ENCODE peak calls at places on chromosomes 13 and 19, in four cellular contexts. X is WTC11, J is H1, Q is K562. S is an unnamed sample.

GRCh38 chr19:58395979-58396627 is 647 bp downstream of the RNF225 start:
- DNase-seq in X (peak), J (peak), Q (peak), S (no peak)

GRCh38 chr19:887072-887471 is 5.9 kb downstream of the MED16 start:
- DNase-seq in X (no peak), J (no peak), Q (no peak), S (peak)

GRCh38 chr13:28329395-28330158 is 165.4 kb downstream of the FLT1 start:
- DNase-seq in X (no peak), J (no peak), Q (no peak), S (no peak)

GRCh38 chr13:113110852-113111315 is 5.3 kb downstream of the F7 start:
- DNase-seq in X (peak), J (no peak), Q (no peak), S (peak)

GRCh38 chr13:102726430-102726829 is 31.6 kb upstream of the METTL21C start:
- DNase-seq in X (no peak), J (no peak), Q (no peak), S (no peak)

GRCh38 chr19:29873801-29874575 is 62.2 kb downstream of the CCNE1 start:
- DNase-seq in X (no peak), J (no peak), Q (no peak), S (peak)

GRCh38 chr19:676343-677105 is at the start of gene FSTL3:
- DNase-seq in X (no peak), J (no peak), Q (peak), S (no peak)

GRCh38 chr19:49614096-49614857 is 23.3 kb downstream of the PRR12 start:
- DNase-seq in X (no peak), J (no peak), Q (no peak), S (no peak)

GRCh38 chr19:47714339-47714738 is 1.1 kb downstream of the EHD2 start:
- DNase-seq in X (no peak), J (no peak), Q (no peak), S (no peak)

GRCh38 chr13:79710376-79710775 is 229.4 kb downstream of the NDFIP2 start:
- DNase-seq in X (no peak), J (no peak), Q (no peak), S (peak)
- TF ChIP-seq TEAD4 in X (no peak), J (no peak), Q (no peak), S (no peak)

GRCh38 chr13:49559006-49559405 is 26.4 kb downstream of the RCBTB1 start:
- DNase-seq in X (no peak), J (no peak), Q (no peak), S (no peak)

GRCh38 chr13:49561064-49561410 is 24.3 kb downstream of the RCBTB1 start:
- DNase-seq in X (no peak), J (no peak), Q (no peak), S (peak)

GRCh38 chr13:49560270-49561063 is 24.9 kb downstream of the RCBTB1 start:
- DNase-seq in X (peak), J (no peak), Q (no peak), S (no peak)

GRCh38 chr13:49567501-49567900 is 17.9 kb downstream of the RCBTB1 start:
- DNase-seq in X (no peak), J (no peak), Q (no peak), S (no peak)

GRCh38 chr13:49563513-49563912 is 21.8 kb downstream of the RCBTB1 start:
- DNase-seq in X (no peak), J (no peak), Q (no peak), S (no peak)
- TF ChIP-seq TEAD4 in X (no peak), J (no peak), Q (no peak), S (no peak)

DNA sequence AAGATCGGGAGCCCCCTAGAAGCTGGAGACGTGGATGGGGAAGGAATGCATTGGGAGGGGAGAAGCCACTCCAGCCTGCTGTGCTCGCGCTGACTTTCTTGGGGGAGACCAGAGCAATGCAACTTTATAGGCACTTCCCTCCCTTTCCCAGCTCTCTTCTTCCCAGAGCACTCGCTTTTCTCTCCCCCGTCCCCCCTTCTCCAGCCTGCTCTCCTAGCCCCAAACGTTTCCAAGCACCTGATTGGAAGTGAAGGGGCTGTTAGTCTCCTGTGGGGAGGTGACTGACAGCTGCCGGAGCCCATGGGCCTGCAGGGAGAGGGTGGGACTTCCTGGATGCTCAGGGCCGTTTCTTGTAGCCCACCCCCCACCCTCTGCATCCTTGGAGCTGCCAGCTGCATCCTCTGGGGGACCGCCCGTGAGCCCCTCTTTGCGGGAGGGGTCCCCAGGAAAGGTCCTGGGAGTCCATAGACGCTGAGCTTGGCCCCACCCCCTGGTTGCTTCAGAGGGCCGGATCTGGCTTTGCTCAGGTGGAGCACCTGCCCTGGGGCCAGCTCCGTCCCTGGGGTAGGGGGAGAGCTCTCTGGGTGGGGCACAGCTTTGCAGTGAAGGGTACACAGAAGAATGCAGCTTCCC is 2.5 kb downstream of the HDGFL2 start:
- DNase-seq in X (peak), J (peak), Q (peak), S (peak)
- TF ChIP-seq TEAD4 in X (no peak), J (no peak), Q (no peak), S (no peak)

DNA sequence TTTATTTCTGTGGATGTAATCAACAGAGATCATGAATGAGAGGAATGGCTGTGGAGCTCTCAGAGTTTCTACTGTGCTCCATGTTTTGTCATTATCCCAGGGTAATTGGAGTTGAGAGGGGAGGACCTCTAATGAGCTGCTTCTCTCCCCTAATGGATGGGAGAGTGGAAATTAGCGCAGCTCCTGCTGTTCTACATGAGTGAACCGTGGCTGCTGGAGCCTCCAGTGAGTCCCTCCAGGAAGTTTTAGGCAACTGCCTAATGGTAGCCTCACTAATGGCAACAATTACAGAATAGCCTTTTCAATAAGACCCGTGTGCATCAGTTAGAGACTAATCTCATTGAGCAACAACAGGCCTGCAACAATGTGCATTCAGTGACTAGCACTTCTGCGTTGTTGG is 31.3 kb upstream of the FGF9 start:
- DNase-seq in X (no peak), J (no peak), Q (no peak), S (no peak)
- TF ChIP-seq TEAD4 in X (no peak), J (no peak), Q (no peak), S (no peak)

GRCh38 chr13:21673592-21674270 is 2.9 kb downstream of the FGF9 start:
- DNase-seq in X (peak), J (peak), Q (peak), S (peak)
- TF ChIP-seq TEAD4 in X (no peak), J (no peak), Q (no peak), S (no peak)

S was measured in SK-N-SH.